ENCODE peak calls at places on chromosomes 6 and 20, in six cellular contexts. X is mesenchymal stem cell, N is IMR-90, V is SK-N-SH, K is Karpas-422, J is H1. R is an unnamed sample.

GRCh38 chr6:107713214-107713962 is 110.7 kb downstream of the SCML4 start:
- DNase-seq in X (no peak), N (no peak), V (peak), J (no peak), K (peak), R (no peak)

GRCh38 chr6:2738373-2738979 is 12.2 kb downstream of the MYLK4 start:
- DNase-seq in N (peak), X (peak), J (peak), K (peak), V (peak), R (peak)

GRCh38 chr20:51513545-51513944 is 29.0 kb downstream of the NFATC2 start:
- DNase-seq in N (no peak), K (no peak), J (no peak), V (no peak), X (no peak), R (no peak)

GRCh38 chr6:56510984-56511531 is 131.6 kb downstream of the DST start:
- DNase-seq in K (no peak), J (no peak), N (peak), X (no peak), V (no peak), R (no peak)

GRCh38 chr6:125346143-125346925 is 44.6 kb upstream of the HDDC2 start:
- DNase-seq in J (no peak), X (no peak), K (no peak), N (no peak), V (no peak), R (no peak)

GRCh38 chr20:5182615-5183254 is 55.9 kb downstream of the CDS2 start:
- DNase-seq in N (no peak), X (no peak), V (no peak), K (no peak), J (no peak), R (no peak)

GRCh38 chr20:63708301-63709148 is 686 bp downstream of the ZGPAT start:
- DNase-seq in X (no peak), N (no peak), K (no peak), J (peak), V (peak), R (peak)

GRCh38 chr20:64139200-64140081 is 24.8 kb upstream of the MYT1 start:
- DNase-seq in J (peak), N (no peak), K (no peak), X (no peak), V (peak), R (no peak)

GRCh38 chr6:35140991-35141720 is at the start of gene TCP11:
- DNase-seq in J (peak), V (peak), N (no peak), X (no peak), K (no peak), R (no peak)

GRCh38 chr6:127539292-127539691 is 20.2 kb upstream of the MTCL3 start:
- DNase-seq in X (peak), N (peak), K (peak), V (peak), J (no peak), R (no peak)

GRCh38 chr6:150033197-150033771 is 8.0 kb upstream of the RAET1L start:
- DNase-seq in X (no peak), J (no peak), K (no peak), N (no peak), V (no peak), R (peak)

GRCh38 chr20:12594410-12595130 is 414.2 kb upstream of the SPTLC3 start:
- DNase-seq in V (peak), J (no peak), K (no peak), X (peak), N (no peak), R (no peak)

GRCh38 chr20:8535403-8536003 is 403.4 kb downstream of the PLCB1 start:
- DNase-seq in X (peak), V (peak), K (peak), N (no peak), J (no peak), R (no peak)

GRCh38 chr20:64082126-64082638 is 2.0 kb downstream of the LKAAEAR1 start:
- DNase-seq in X (no peak), K (peak), V (no peak), J (peak), N (no peak), R (no peak)

GRCh38 chr6:5091646-5092045 is 6.5 kb downstream of the PPP1R3G start:
- DNase-seq in X (no peak), V (no peak), N (no peak), J (no peak), K (no peak), R (no peak)

GRCh38 chr6:15026832-15027231 is 219.0 kb upstream of the JARID2 start:
- DNase-seq in K (no peak), N (peak), X (peak), J (no peak), V (peak), R (peak)

GRCh38 chr6:15021074-15021473 is 224.8 kb upstream of the JARID2 start:
- DNase-seq in X (no peak), N (no peak), K (no peak), J (no peak), V (no peak), R (no peak)

GRCh38 chr6:15020114-15020770 is 225.6 kb upstream of the JARID2 start:
- DNase-seq in X (no peak), N (no peak), V (no peak), K (no peak), J (no peak), R (no peak)

GRCh38 chr6:15025416-15025815 is 220.5 kb upstream of the JARID2 start:
- DNase-seq in X (no peak), V (no peak), J (no peak), N (no peak), K (no peak), R (no peak)

DNA sequence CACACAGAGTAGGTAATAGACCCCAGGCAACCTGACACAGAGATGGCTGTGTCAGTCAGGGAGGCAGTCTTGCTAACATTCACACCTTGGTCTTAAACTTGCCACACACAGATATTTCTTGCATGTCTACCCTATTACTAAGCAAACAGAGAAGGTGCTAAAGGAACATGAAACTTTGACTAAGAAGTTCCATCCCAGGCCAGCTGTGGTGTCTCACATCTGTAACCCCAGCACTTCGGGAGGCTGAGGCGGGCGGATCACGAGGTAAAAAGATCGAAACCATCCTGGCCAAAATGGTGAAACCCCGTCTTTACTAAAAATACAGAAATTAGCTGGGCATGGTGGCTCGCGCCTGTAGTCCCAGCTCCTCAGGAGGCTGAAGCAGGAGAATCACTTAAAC is 222.4 kb upstream of the JARID2 start:
- DNase-seq in X (no peak), J (no peak), V (no peak), N (no peak), K (no peak), R (no peak)
- H3K4me2 ChIP-seq in X (no peak), J (no peak), V (no peak), N (no peak), K (no peak), R (no peak)

GRCh38 chr6:17984822-17985660 is 2.4 kb downstream of the KIF13A start:
- DNase-seq in J (peak), V (no peak), X (no peak), K (no peak), N (peak), R (peak)

GRCh38 chr6:17985934-17986655 is 1.3 kb downstream of the KIF13A start:
- DNase-seq in J (no peak), K (no peak), V (no peak), N (no peak), X (no peak), R (peak)

GRCh38 chr6:17987576-17988421 is at the start of gene KIF13A:
- DNase-seq in N (peak), V (peak), J (peak), K (peak), X (peak), R (peak)

GRCh38 chr6:17986656-17987575 is 519 bp downstream of the KIF13A start:
- DNase-seq in N (peak), X (peak), J (peak), V (peak), K (no peak), R (peak)

GRCh38 chr6:17988422-17988944 is 1.0 kb upstream of the KIF13A start:
- DNase-seq in X (no peak), K (no peak), N (no peak), J (peak), V (no peak), R (peak)
- H3K4me2 ChIP-seq in X (peak), K (peak), N (peak), J (peak), V (peak), R (peak)

GRCh38 chr6:26476893-26477292 is 19.1 kb downstream of the BTN2A1 start:
- DNase-seq in X (no peak), J (no peak), V (no peak), N (no peak), K (no peak), R (no peak)

GRCh38 chr6:26478100-26478984 is 20.6 kb downstream of the BTN2A1 start:
- DNase-seq in N (no peak), X (no peak), K (no peak), V (no peak), J (no peak), R (no peak)

GRCh38 chr6:26475823-26476729 is 18.3 kb downstream of the BTN2A1 start:
- DNase-seq in X (peak), J (no peak), K (no peak), V (no peak), N (peak), R (peak)

GRCh38 chr6:26478985-26479278 is 21.2 kb upstream of the BTN1A1 start:
- DNase-seq in N (no peak), K (no peak), V (no peak), X (no peak), J (no peak), R (no peak)

DNA sequence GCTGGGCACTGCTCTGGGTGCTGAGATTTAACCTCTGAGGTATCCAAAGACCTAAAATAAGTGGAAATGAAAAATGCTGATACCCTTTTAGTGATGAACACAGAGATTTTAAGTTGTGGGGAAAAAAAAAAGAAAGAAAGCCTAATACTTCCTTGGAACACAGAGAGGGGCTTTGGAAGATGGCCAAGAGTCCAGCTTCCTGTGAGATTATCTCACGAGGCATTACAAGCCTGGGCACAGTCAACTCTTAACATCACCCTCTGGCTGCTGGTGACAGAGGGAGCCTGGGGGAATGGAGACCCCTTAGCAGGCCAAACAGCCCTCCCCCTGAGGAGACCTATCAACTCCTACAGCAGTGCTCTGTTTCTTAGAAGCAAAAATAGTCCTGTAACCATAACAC is 19.7 kb downstream of the BTN2A1 start:
- DNase-seq in V (no peak), J (no peak), K (no peak), X (no peak), N (no peak), R (no peak)
- H3K4me2 ChIP-seq in V (no peak), J (no peak), K (no peak), X (no peak), N (no peak), R (no peak)

DNA sequence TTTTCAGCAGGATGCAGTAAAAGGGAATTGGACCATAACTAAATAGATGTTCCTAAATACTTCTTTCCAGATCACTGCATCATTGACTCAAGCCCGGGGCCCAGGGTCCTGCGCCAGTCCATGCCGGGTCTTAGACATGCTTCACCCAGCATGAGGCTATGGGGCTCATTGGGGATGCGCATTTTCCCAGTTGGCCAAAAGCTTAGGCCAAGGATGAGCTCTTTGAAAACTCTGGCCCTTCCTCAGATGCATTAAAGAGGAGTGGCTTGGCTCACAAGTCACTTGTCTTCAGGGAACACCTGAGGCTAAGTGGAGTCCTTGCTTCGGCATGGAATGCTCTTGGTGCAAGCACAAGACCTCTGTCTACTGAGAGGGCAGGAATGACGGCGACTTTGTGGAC is 81.5 kb upstream of the CDH4 start:
- DNase-seq in X (no peak), J (peak), K (no peak), N (no peak), V (no peak), R (no peak)
- H3K4me2 ChIP-seq in X (no peak), J (peak), K (no peak), N (no peak), V (no peak), R (no peak)

GRCh38 chr6:7417684-7418083 is 28.1 kb downstream of the RIOK1 start:
- DNase-seq in X (peak), J (no peak), V (peak), N (peak), K (no peak), R (no peak)
- H3K4me2 ChIP-seq in X (no peak), J (no peak), V (no peak), N (no peak), K (no peak), R (no peak)

GRCh38 chr6:7392402-7392801 is 2.8 kb downstream of the RIOK1 start:
- DNase-seq in X (peak), V (no peak), K (no peak), J (no peak), N (no peak), R (no peak)
- H3K4me2 ChIP-seq in X (no peak), V (no peak), K (peak), J (no peak), N (no peak), R (no peak)

R was measured in osteoblast.